ENCODE peak calls at places on chromosome 13, in six cellular contexts. R, C, O, S, N and W are unnamed samples. For H3K9me3 and H3K36me3, the result is how much of the 10 kb centered on the place peaks cover.

GRCh38 chr13:88602786-88603777 is 931.9 kb downstream of the SLITRK5 start:
- DNase-seq in N (no peak), S (no peak), O (no peak), R (no peak), C (no peak), W (no peak)

GRCh38 chr13:100203696-100204367 is 114.9 kb downstream of the PCCA start:
- DNase-seq in C (no peak), O (no peak), R (no peak), N (no peak), S (peak), W (no peak)

GRCh38 chr13:24574847-24575246 is 62.3 kb upstream of the PARP4 start:
- DNase-seq in C (no peak), N (no peak), R (no peak), O (no peak), S (no peak), W (no peak)

GRCh38 chr13:46633416-46633815 is 80.4 kb downstream of the LRCH1 start:
- DNase-seq in O (no peak), R (no peak), N (no peak), C (no peak), S (peak), W (peak)

GRCh38 chr13:112747256-112747655 is 57.4 kb downstream of the ATP11A start:
- DNase-seq in N (no peak), R (no peak), C (no peak), S (no peak), O (no peak), W (no peak)

GRCh38 chr13:50015263-50015662 is at the start of gene KCNRG:
- DNase-seq in R (no peak), N (no peak), C (no peak), O (no peak), S (peak), W (no peak)

GRCh38 chr13:30615851-30616311 is 1.8 kb upstream of the USPL1 start:
- DNase-seq in C (no peak), O (no peak), R (no peak), S (peak), N (no peak), W (no peak)

GRCh38 chr13:87671824-87672603 is 843 bp downstream of the SLITRK5 start:
- DNase-seq in R (no peak), C (peak), N (no peak), O (peak), S (no peak), W (no peak)

GRCh38 chr13:73901324-73902068 is 232.7 kb downstream of the KLF12 start:
- DNase-seq in C (no peak), R (no peak), S (no peak), O (no peak), N (no peak), W (no peak)

GRCh38 chr13:113145911-113146598 is 12.4 kb upstream of the PROZ start:
- DNase-seq in S (no peak), N (no peak), C (no peak), R (no peak), O (no peak), W (no peak)

GRCh38 chr13:106597190-106597589 is 29.3 kb upstream of the ARGLU1 start:
- DNase-seq in O (no peak), N (no peak), R (peak), C (no peak), S (no peak), W (no peak)

GRCh38 chr13:27919299-27919933 is 384 bp upstream of the PDX1 start:
- DNase-seq in C (no peak), S (no peak), O (no peak), N (no peak), R (no peak), W (no peak)

GRCh38 chr13:79405501-79405830 is 589 bp downstream of the RBM26 start:
- DNase-seq in O (no peak), C (no peak), N (no peak), R (peak), S (no peak), W (no peak)

GRCh38 chr13:66399873-66400272 is 830.3 kb downstream of the PCDH9 start:
- DNase-seq in O (no peak), S (no peak), C (no peak), N (no peak), R (no peak), W (no peak)

GRCh38 chr13:100451923-100452322 is 136.7 kb downstream of the GGACT start:
- DNase-seq in O (no peak), C (no peak), R (no peak), S (no peak), N (no peak), W (no peak)

DNA sequence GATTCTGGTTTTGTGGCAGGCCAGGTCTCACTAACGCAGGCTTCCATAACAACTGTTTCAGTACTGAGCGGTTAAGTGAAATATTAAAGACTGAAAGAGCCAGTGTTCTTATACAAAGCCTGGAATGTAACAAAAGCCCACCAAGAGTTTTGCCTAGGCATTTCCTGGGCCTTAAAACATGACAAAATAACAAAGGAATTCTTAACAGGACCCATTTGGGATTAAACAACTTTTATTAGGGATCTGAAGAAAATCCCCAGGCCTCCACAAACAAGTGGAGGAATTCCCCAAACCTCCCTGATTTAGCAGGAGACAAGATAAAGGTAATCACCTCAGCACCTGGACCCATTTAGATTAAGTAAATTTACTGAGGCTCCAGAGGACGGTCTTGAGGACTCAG is 799.7 kb upstream of the SPRY2 start:
- DNase-seq in C (no peak), O (no peak), R (no peak), S (no peak), N (no peak), W (peak)
- H3K9me3 ChIP-seq in C (under half), O (under half), R (under half), S (under half), N (under half), W (under half)

GRCh38 chr13:19664481-19665230 is 31.2 kb downstream of the MPHOSPH8 start:
- DNase-seq in C (no peak), O (peak), N (no peak), S (no peak), R (no peak), W (no peak)

GRCh38 chr13:19665427-19665859 is 32.0 kb downstream of the MPHOSPH8 start:
- DNase-seq in N (no peak), C (no peak), R (peak), S (no peak), O (no peak), W (no peak)

GRCh38 chr13:19672990-19673389 is 39.5 kb downstream of the MPHOSPH8 start:
- DNase-seq in C (no peak), O (no peak), S (no peak), N (no peak), R (no peak), W (no peak)

GRCh38 chr13:19670147-19670546 is 36.7 kb downstream of the MPHOSPH8 start:
- DNase-seq in O (no peak), C (no peak), S (no peak), R (no peak), N (no peak), W (no peak)

GRCh38 chr13:19668778-19669177 is 35.3 kb downstream of the MPHOSPH8 start:
- DNase-seq in S (no peak), R (no peak), O (no peak), N (no peak), C (no peak), W (no peak)
- H3K36me3 ChIP-seq in S (half or more), R (half or more), O (under half), N (half or more), C (under half), W (under half)

GRCh38 chr13:19085876-19086275 is 95.7 kb downstream of the TUBA3C start:
- DNase-seq in S (no peak), C (no peak), O (no peak), N (no peak), R (no peak), W (no peak)

GRCh38 chr13:19089315-19089714 is 92.3 kb downstream of the TUBA3C start:
- DNase-seq in O (no peak), N (no peak), R (no peak), C (no peak), S (no peak), W (peak)

GRCh38 chr13:19093437-19093836 is 88.2 kb downstream of the TUBA3C start:
- DNase-seq in R (no peak), N (no peak), O (no peak), S (no peak), C (no peak), W (no peak)

GRCh38 chr13:19088416-19088815 is 93.2 kb downstream of the TUBA3C start:
- DNase-seq in C (no peak), O (no peak), R (no peak), N (no peak), S (no peak), W (no peak)

DNA sequence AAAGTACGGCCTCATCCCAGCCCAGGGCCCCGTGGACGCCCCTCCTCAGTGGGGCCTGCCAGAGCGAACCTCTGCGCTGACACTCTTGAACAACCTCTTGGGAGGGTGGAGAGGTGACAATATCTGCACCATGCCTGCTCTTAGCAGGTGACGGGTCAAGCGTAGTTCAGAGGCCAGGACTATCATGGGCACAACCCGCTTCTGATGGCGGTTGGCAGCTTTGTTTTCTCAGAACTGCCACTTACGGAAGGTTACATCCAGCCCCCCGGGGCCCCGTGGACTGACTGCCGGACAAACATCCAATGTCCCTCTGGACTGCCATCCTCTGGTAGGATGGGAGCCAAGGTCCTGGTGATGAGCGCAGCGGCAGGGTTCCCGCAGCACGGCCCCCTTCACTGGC is 91.1 kb downstream of the TUBA3C start:
- DNase-seq in R (no peak), C (no peak), N (no peak), S (no peak), O (no peak), W (no peak)
- H3K9me3 ChIP-seq in R (under half), C (under half), N (under half), S (half or more), O (half or more), W (under half)

GRCh38 chr13:98416408-98416807 is 160.5 kb downstream of the STK24 start:
- DNase-seq in R (no peak), S (no peak), N (no peak), C (peak), O (peak), W (peak)
- H3K36me3 ChIP-seq in R (under half), S (half or more), N (under half), C (under half), O (under half), W (under half)

GRCh38 chr13:103000157-103000556 is 66.1 kb downstream of the SLC10A2 start:
- DNase-seq in S (no peak), R (no peak), O (no peak), C (no peak), N (no peak), W (no peak)

GRCh38 chr13:103004790-103005307 is 61.4 kb downstream of the SLC10A2 start:
- DNase-seq in O (no peak), C (no peak), S (no peak), R (peak), N (no peak), W (no peak)

GRCh38 chr13:103002279-103002678 is 63.9 kb downstream of the SLC10A2 start:
- DNase-seq in O (no peak), C (no peak), S (no peak), N (no peak), R (no peak), W (peak)

GRCh38 chr13:102999498-102999897 is 66.7 kb downstream of the SLC10A2 start:
- DNase-seq in N (no peak), S (no peak), C (no peak), R (no peak), O (no peak), W (no peak)
- H3K9me3 ChIP-seq in N (under half), S (under half), C (under half), R (under half), O (under half), W (under half)

GRCh38 chr13:110158201-110158600 is 148.8 kb downstream of the COL4A1 start:
- DNase-seq in R (no peak), O (no peak), S (no peak), N (no peak), C (no peak), W (no peak)

GRCh38 chr13:110155072-110155471 is 151.9 kb downstream of the COL4A1 start:
- DNase-seq in C (no peak), R (no peak), O (no peak), N (no peak), S (no peak), W (no peak)

GRCh38 chr13:110157718-110158117 is 149.2 kb downstream of the COL4A1 start:
- DNase-seq in O (no peak), C (no peak), R (no peak), N (no peak), S (no peak), W (no peak)

GRCh38 chr13:110154370-110155031 is 152.5 kb downstream of the COL4A1 start:
- DNase-seq in O (no peak), N (no peak), S (no peak), R (no peak), C (no peak), W (no peak)

DNA sequence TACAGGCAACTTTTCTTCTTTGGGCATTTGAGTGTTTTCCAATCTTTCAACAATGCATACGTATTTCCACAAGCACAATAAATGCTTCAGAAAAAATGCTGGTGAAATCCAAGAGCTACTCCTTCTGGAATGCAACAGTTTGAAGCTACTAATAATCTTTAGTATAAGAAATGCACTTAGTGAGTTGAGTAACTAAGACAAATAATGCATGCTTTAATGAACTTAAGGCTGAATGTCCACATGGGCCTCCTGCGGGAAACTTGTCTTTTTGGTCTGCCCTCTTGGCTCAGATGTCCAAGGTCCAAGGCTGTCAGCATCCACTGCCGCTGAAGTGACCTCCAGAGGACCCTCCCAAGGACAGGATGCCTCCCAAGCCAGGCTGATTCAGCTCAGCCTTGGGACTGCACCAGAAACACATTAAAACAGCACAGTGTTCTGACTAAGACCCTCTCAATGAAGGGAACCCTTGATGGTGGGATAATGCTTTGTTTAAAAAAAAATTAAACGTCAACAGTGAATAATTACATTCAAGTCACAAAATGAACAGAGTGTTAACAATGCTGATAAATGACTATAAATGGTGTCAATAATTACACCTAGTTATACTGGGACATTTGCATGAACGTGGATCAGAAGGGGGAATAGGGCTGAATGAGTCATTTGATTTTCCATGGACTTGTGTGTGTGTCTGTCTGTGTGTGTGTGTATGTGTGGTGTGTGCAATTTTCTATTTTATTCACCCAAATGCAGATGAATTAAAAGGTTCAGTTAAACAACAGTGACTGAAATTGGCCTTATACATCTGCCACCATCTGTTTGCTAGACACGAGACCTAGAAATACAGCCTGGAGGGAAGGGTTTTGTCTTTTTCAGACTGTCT is 150.5 kb downstream of the COL4A1 start:
- DNase-seq in R (no peak), S (peak), O (no peak), C (no peak), N (no peak), W (no peak)
- H3K36me3 ChIP-seq in R (half or more), S (half or more), O (under half), C (under half), N (under half), W (under half)